ENCODE peak calls at places on chromosomes 2 and 18, in nine cellular contexts. One of them, this sample, is unnamed.

GRCh38 chr2:45678791-45679348 is 27.4 kb downstream of the PRKCE start:
- DNase-seq in ascending aorta: no peak
- DNase-seq in CD8-positive, alpha-beta memory T cell: no peak
- DNase-seq in coronary artery: no peak
- DNase-seq in IMR-90: no peak
- DNase-seq in left ventricle myocardium inferior: no peak
- DNase-seq in colonic mucosa: no peak
- DNase-seq in hepatocyte: no peak
- DNase-seq in cardiac muscle cell: no peak
- DNase-seq in this sample: no peak

GRCh38 chr18:35451032-35451431 is 46.7 kb downstream of the INO80C start:
- DNase-seq in ascending aorta: no peak
- DNase-seq in CD8-positive, alpha-beta memory T cell: no peak
- DNase-seq in coronary artery: no peak
- DNase-seq in IMR-90: no peak
- DNase-seq in left ventricle myocardium inferior: no peak
- DNase-seq in colonic mucosa: no peak
- DNase-seq in hepatocyte: no peak
- DNase-seq in cardiac muscle cell: no peak
- DNase-seq in this sample: no peak

GRCh38 chr2:111252436-111252835 is 131.7 kb downstream of the BCL2L11 start:
- DNase-seq in ascending aorta: no peak
- DNase-seq in CD8-positive, alpha-beta memory T cell: no peak
- DNase-seq in coronary artery: no peak
- DNase-seq in IMR-90: peak
- DNase-seq in left ventricle myocardium inferior: no peak
- DNase-seq in colonic mucosa: no peak
- DNase-seq in hepatocyte: no peak
- DNase-seq in cardiac muscle cell: no peak
- DNase-seq in this sample: no peak

GRCh38 chr18:23238152-23238531 is 102.9 kb downstream of the CABLES1 start:
- DNase-seq in ascending aorta: peak
- DNase-seq in CD8-positive, alpha-beta memory T cell: no peak
- DNase-seq in coronary artery: peak
- DNase-seq in IMR-90: peak
- DNase-seq in left ventricle myocardium inferior: no peak
- DNase-seq in colonic mucosa: no peak
- DNase-seq in hepatocyte: no peak
- DNase-seq in cardiac muscle cell: no peak
- DNase-seq in this sample: no peak

GRCh38 chr2:190137561-190137960 is 75.0 kb upstream of the MSTN start:
- DNase-seq in ascending aorta: no peak
- DNase-seq in CD8-positive, alpha-beta memory T cell: no peak
- DNase-seq in coronary artery: no peak
- DNase-seq in IMR-90: peak
- DNase-seq in left ventricle myocardium inferior: no peak
- DNase-seq in colonic mucosa: no peak
- DNase-seq in hepatocyte: no peak
- DNase-seq in cardiac muscle cell: no peak
- DNase-seq in this sample: no peak

GRCh38 chr2:6626406-6627012 is 239.2 kb downstream of the CMPK2 start:
- DNase-seq in ascending aorta: no peak
- DNase-seq in CD8-positive, alpha-beta memory T cell: no peak
- DNase-seq in coronary artery: no peak
- DNase-seq in IMR-90: peak
- DNase-seq in left ventricle myocardium inferior: no peak
- DNase-seq in colonic mucosa: no peak
- DNase-seq in hepatocyte: no peak
- DNase-seq in cardiac muscle cell: no peak
- DNase-seq in this sample: peak

GRCh38 chr2:12173271-12173942 is 427.0 kb downstream of the LPIN1 start:
- DNase-seq in ascending aorta: no peak
- DNase-seq in CD8-positive, alpha-beta memory T cell: no peak
- DNase-seq in coronary artery: no peak
- DNase-seq in IMR-90: peak
- DNase-seq in left ventricle myocardium inferior: no peak
- DNase-seq in colonic mucosa: no peak
- DNase-seq in hepatocyte: no peak
- DNase-seq in cardiac muscle cell: no peak
- DNase-seq in this sample: no peak

GRCh38 chr2:108288534-108289106 is at the start of gene SULT1C2:
- DNase-seq in ascending aorta: no peak
- DNase-seq in CD8-positive, alpha-beta memory T cell: no peak
- DNase-seq in coronary artery: no peak
- DNase-seq in IMR-90: peak
- DNase-seq in left ventricle myocardium inferior: no peak
- DNase-seq in colonic mucosa: peak
- DNase-seq in hepatocyte: peak
- DNase-seq in cardiac muscle cell: peak
- DNase-seq in this sample: no peak

GRCh38 chr2:241485172-241485911 is 23.0 kb downstream of the STK25 start:
- DNase-seq in ascending aorta: no peak
- DNase-seq in CD8-positive, alpha-beta memory T cell: no peak
- DNase-seq in coronary artery: no peak
- DNase-seq in IMR-90: no peak
- DNase-seq in left ventricle myocardium inferior: no peak
- DNase-seq in colonic mucosa: no peak
- DNase-seq in hepatocyte: no peak
- DNase-seq in cardiac muscle cell: no peak
- DNase-seq in this sample: no peak

GRCh38 chr2:179336782-179337534 is 72.3 kb upstream of the SESTD1 start:
- DNase-seq in ascending aorta: no peak
- DNase-seq in CD8-positive, alpha-beta memory T cell: no peak
- DNase-seq in coronary artery: no peak
- DNase-seq in IMR-90: peak
- DNase-seq in left ventricle myocardium inferior: peak
- DNase-seq in colonic mucosa: no peak
- DNase-seq in hepatocyte: peak
- DNase-seq in cardiac muscle cell: no peak
- DNase-seq in this sample: no peak

GRCh38 chr2:207473203-207473865 is 56.4 kb upstream of the CREB1 start:
- DNase-seq in ascending aorta: peak
- DNase-seq in CD8-positive, alpha-beta memory T cell: no peak
- DNase-seq in coronary artery: no peak
- DNase-seq in IMR-90: peak
- DNase-seq in left ventricle myocardium inferior: no peak
- DNase-seq in colonic mucosa: no peak
- DNase-seq in hepatocyte: peak
- DNase-seq in cardiac muscle cell: peak
- DNase-seq in this sample: peak

GRCh38 chr18:34913837-34914755 is 127.1 kb upstream of the MAPRE2 start:
- DNase-seq in ascending aorta: no peak
- DNase-seq in CD8-positive, alpha-beta memory T cell: no peak
- DNase-seq in coronary artery: no peak
- DNase-seq in IMR-90: peak
- DNase-seq in left ventricle myocardium inferior: no peak
- DNase-seq in colonic mucosa: no peak
- DNase-seq in hepatocyte: peak
- DNase-seq in cardiac muscle cell: no peak
- DNase-seq in this sample: peak

GRCh38 chr2:70371753-70372152 is 69.9 kb upstream of the FAM136A start:
- DNase-seq in ascending aorta: no peak
- DNase-seq in CD8-positive, alpha-beta memory T cell: no peak
- DNase-seq in coronary artery: no peak
- DNase-seq in IMR-90: peak
- DNase-seq in left ventricle myocardium inferior: no peak
- DNase-seq in colonic mucosa: no peak
- DNase-seq in hepatocyte: no peak
- DNase-seq in cardiac muscle cell: no peak
- DNase-seq in this sample: no peak
- H3K4me3 ChIP-seq in ascending aorta: no peak
- H3K4me3 ChIP-seq in CD8-positive, alpha-beta memory T cell: no peak
- H3K4me3 ChIP-seq in coronary artery: no peak
- H3K4me3 ChIP-seq in IMR-90: no peak
- H3K4me3 ChIP-seq in left ventricle myocardium inferior: no peak
- H3K4me3 ChIP-seq in colonic mucosa: no peak
- H3K4me3 ChIP-seq in hepatocyte: no peak
- H3K4me3 ChIP-seq in cardiac muscle cell: no peak
- H3K4me3 ChIP-seq in this sample: no peak

DNA sequence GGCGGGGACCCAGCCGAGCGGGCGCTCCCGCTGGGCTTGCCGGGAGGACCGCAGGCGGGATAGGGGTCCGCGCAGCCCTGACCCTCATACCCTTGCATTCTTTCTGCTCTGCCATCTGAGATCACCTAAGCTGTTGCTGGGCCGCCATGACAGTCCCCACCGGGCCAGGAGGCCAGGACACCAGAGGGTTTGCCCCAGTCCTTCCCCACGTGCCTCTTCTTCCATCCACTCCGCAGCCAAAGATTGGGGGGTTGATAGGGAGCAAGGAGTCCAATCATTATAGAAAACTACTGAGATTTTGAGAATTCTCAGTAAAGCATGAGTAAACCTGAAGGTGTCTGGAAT is 451 bp upstream of the GRB14 start:
- DNase-seq in ascending aorta: no peak
- DNase-seq in CD8-positive, alpha-beta memory T cell: no peak
- DNase-seq in coronary artery: no peak
- DNase-seq in IMR-90: no peak
- DNase-seq in left ventricle myocardium inferior: no peak
- DNase-seq in colonic mucosa: no peak
- DNase-seq in hepatocyte: no peak
- DNase-seq in cardiac muscle cell: no peak
- DNase-seq in this sample: no peak
- H3K27ac ChIP-seq in ascending aorta: no peak
- H3K27ac ChIP-seq in CD8-positive, alpha-beta memory T cell: no peak
- H3K27ac ChIP-seq in coronary artery: no peak
- H3K27ac ChIP-seq in IMR-90: no peak
- H3K27ac ChIP-seq in left ventricle myocardium inferior: peak
- H3K27ac ChIP-seq in colonic mucosa: no peak
- H3K27ac ChIP-seq in hepatocyte: no peak
- H3K27ac ChIP-seq in cardiac muscle cell: no peak
- H3K27ac ChIP-seq in this sample: no peak

DNA sequence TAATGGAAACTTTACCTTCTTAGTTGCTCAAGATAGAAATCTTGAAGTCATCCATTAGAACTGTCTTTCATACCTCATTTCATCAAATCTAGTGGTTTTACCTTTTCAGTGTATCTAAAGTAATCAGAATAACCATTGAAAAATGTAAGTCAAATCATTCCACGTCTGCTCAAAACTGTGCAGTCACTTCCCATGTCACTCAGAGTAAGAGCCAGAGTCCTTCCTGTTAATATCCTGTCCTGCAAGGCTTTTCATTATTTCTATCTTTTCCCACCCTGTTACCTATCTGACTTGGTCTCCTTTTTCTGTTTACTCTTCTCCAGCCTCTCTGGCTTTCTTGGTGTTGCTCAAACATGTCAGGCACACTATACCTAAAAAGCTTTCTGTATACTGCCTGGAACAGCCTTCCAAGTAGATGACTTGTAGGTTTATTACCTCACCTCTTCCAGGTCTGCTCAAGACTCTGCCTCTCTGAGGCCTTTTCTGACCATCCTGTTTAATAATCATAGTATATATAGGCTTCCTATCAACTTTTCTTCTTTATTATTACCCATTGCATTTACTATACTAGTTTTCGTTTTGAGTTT is 3.4 kb downstream of the C2orf69 start:
- DNase-seq in ascending aorta: no peak
- DNase-seq in CD8-positive, alpha-beta memory T cell: no peak
- DNase-seq in coronary artery: no peak
- DNase-seq in IMR-90: no peak
- DNase-seq in left ventricle myocardium inferior: no peak
- DNase-seq in colonic mucosa: no peak
- DNase-seq in hepatocyte: no peak
- DNase-seq in cardiac muscle cell: no peak
- DNase-seq in this sample: no peak
- H3K4me3 ChIP-seq in ascending aorta: no peak
- H3K4me3 ChIP-seq in CD8-positive, alpha-beta memory T cell: no peak
- H3K4me3 ChIP-seq in coronary artery: no peak
- H3K4me3 ChIP-seq in IMR-90: no peak
- H3K4me3 ChIP-seq in left ventricle myocardium inferior: no peak
- H3K4me3 ChIP-seq in colonic mucosa: no peak
- H3K4me3 ChIP-seq in hepatocyte: no peak
- H3K4me3 ChIP-seq in cardiac muscle cell: no peak
- H3K4me3 ChIP-seq in this sample: no peak

GRCh38 chr2:101516349-101516748 is 41.4 kb upstream of the RFX8 start:
- DNase-seq in ascending aorta: no peak
- DNase-seq in CD8-positive, alpha-beta memory T cell: no peak
- DNase-seq in coronary artery: no peak
- DNase-seq in IMR-90: no peak
- DNase-seq in left ventricle myocardium inferior: no peak
- DNase-seq in colonic mucosa: no peak
- DNase-seq in hepatocyte: no peak
- DNase-seq in cardiac muscle cell: no peak
- DNase-seq in this sample: no peak

GRCh38 chr2:101517753-101518152 is 42.8 kb upstream of the RFX8 start:
- DNase-seq in ascending aorta: no peak
- DNase-seq in CD8-positive, alpha-beta memory T cell: no peak
- DNase-seq in coronary artery: no peak
- DNase-seq in IMR-90: peak
- DNase-seq in left ventricle myocardium inferior: no peak
- DNase-seq in colonic mucosa: no peak
- DNase-seq in hepatocyte: no peak
- DNase-seq in cardiac muscle cell: no peak
- DNase-seq in this sample: no peak

GRCh38 chr2:101518470-101519172 is 43.7 kb upstream of the RFX8 start:
- DNase-seq in ascending aorta: no peak
- DNase-seq in CD8-positive, alpha-beta memory T cell: no peak
- DNase-seq in coronary artery: no peak
- DNase-seq in IMR-90: peak
- DNase-seq in left ventricle myocardium inferior: peak
- DNase-seq in colonic mucosa: peak
- DNase-seq in hepatocyte: peak
- DNase-seq in cardiac muscle cell: peak
- DNase-seq in this sample: no peak

GRCh38 chr2:101515512-101515911 is 40.6 kb upstream of the RFX8 start:
- DNase-seq in ascending aorta: no peak
- DNase-seq in CD8-positive, alpha-beta memory T cell: no peak
- DNase-seq in coronary artery: no peak
- DNase-seq in IMR-90: peak
- DNase-seq in left ventricle myocardium inferior: peak
- DNase-seq in colonic mucosa: no peak
- DNase-seq in hepatocyte: no peak
- DNase-seq in cardiac muscle cell: no peak
- DNase-seq in this sample: no peak

DNA sequence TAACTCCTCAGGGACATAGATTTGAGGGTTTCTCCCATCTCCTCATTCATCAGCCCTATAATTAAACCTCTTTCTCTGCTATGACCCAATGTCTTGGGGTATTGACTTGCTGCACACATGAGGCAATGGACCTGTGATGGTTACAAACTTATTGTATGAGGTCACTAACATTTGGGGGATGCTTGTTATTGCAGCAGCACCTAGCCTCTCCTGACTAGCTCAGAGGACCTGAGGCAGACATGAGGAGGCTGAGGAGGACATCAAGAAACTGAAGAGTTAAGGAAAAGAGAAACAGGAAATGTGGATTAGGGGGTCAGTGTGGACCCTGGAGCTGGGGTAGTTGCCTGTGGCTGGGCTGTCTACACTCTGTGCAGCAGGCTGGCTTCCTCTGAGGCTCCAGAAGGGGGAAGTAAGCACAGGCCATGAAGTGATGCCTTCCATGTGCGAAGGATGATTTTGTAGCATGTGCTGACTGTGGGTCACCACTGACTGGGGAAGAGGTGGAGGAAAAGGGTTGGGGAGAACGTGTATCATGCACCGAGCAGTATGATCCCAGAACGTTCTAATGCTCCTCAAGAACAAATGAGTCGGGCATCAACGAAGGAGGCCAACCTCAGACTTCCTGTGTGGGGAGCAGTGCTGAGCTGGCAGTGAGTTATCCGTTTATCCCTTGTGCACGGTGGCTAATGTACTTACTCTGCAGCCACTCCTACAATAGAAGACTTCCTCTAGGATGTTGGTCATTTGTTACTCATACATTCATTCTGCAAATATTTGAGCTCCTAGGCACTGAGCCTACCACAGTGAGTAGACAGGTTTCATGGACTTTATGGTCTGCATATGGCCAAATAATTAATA is 42.1 kb upstream of the RFX8 start:
- DNase-seq in ascending aorta: peak
- DNase-seq in CD8-positive, alpha-beta memory T cell: no peak
- DNase-seq in coronary artery: no peak
- DNase-seq in IMR-90: peak
- DNase-seq in left ventricle myocardium inferior: no peak
- DNase-seq in colonic mucosa: no peak
- DNase-seq in hepatocyte: no peak
- DNase-seq in cardiac muscle cell: no peak
- DNase-seq in this sample: no peak
- H3K27ac ChIP-seq in ascending aorta: no peak
- H3K27ac ChIP-seq in CD8-positive, alpha-beta memory T cell: no peak
- H3K27ac ChIP-seq in coronary artery: peak
- H3K27ac ChIP-seq in IMR-90: peak
- H3K27ac ChIP-seq in left ventricle myocardium inferior: no peak
- H3K27ac ChIP-seq in colonic mucosa: no peak
- H3K27ac ChIP-seq in hepatocyte: peak
- H3K27ac ChIP-seq in cardiac muscle cell: no peak
- H3K27ac ChIP-seq in this sample: peak